ENCODE peak calls at places on chromosomes 6 and 20, in five cellular contexts. S, W, B, G and X are unnamed samples. For H3K4me1, the result is how much of the 10 kb centered on the place peaks cover.

GRCh38 chr20:1336699-1337387 is 7.9 kb upstream of the SDCBP2 start:
- DNase-seq in S (no peak), W (no peak), B (no peak), G (no peak), X (no peak)

GRCh38 chr6:40390144-40390800 is 196.9 kb downstream of the LRFN2 start:
- DNase-seq in S (no peak), W (no peak), B (no peak), G (no peak), X (no peak)

GRCh38 chr20:62743777-62744317 is 35.2 kb downstream of the NTSR1 start:
- DNase-seq in S (no peak), W (no peak), B (no peak), G (no peak), X (no peak)

GRCh38 chr6:74735304-74735703 is 470.5 kb downstream of the COL12A1 start:
- DNase-seq in S (no peak), W (no peak), B (no peak), G (no peak), X (peak)

GRCh38 chr6:141139461-141139860 is 993.3 kb upstream of the GJE1 start:
- DNase-seq in S (no peak), W (no peak), B (no peak), G (no peak), X (no peak)

GRCh38 chr6:37550436-37550835 is 50.7 kb upstream of the CCDC167 start:
- DNase-seq in S (no peak), W (no peak), B (no peak), G (no peak), X (peak)

GRCh38 chr6:131015192-131015591 is 47.9 kb downstream of the EPB41L2 start:
- DNase-seq in S (no peak), W (no peak), B (no peak), G (no peak), X (no peak)

GRCh38 chr6:51528556-51528955 is 558.9 kb downstream of the PKHD1 start:
- DNase-seq in S (no peak), W (no peak), B (no peak), G (no peak), X (no peak)

GRCh38 chr6:107768044-107768443 is 56.1 kb downstream of the SCML4 start:
- DNase-seq in S (no peak), W (no peak), B (no peak), G (no peak), X (no peak)

GRCh38 chr20:3452127-3452526 is 18.7 kb upstream of the ATRN start:
- DNase-seq in S (no peak), W (no peak), B (no peak), G (no peak), X (no peak)

GRCh38 chr6:10381133-10381829 is 33.6 kb downstream of the TFAP2A start:
- DNase-seq in S (peak), W (no peak), B (no peak), G (no peak), X (no peak)

GRCh38 chr6:10382322-10382721 is 32.6 kb downstream of the TFAP2A start:
- DNase-seq in S (no peak), W (no peak), B (no peak), G (no peak), X (no peak)

GRCh38 chr6:10383312-10384063 is 31.4 kb downstream of the TFAP2A start:
- DNase-seq in S (peak), W (no peak), B (no peak), G (no peak), X (no peak)

GRCh38 chr6:10382728-10383127 is 32.1 kb downstream of the TFAP2A start:
- DNase-seq in S (no peak), W (no peak), B (no peak), G (no peak), X (no peak)

DNA sequence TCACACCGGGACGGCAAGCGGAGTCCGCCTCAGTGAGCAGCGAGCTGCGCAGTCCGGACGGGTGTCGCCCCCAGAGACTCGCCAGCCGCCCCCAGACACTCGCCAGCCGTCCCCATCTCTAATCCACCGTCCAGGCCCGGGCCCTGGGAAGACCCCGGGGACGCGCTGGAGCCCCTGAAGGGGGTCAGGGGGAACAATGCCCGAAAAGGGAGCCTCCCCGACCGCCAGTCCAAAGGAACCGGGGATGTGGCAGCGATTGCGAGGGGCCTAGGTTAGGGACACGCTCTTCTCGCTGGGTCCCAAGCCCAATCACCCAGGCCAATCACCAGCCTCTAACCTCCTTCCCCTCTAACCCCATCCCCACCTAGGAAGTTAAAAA is 33.1 kb downstream of the TFAP2A start:
- DNase-seq in S (no peak), W (no peak), B (no peak), G (no peak), X (no peak)
- TF ChIP-seq SMC3 in S (no peak), W (no peak), B (no peak), G (no peak), X (no peak)

GRCh38 chr20:37903317-37904007 is 535 bp downstream of the VSTM2L start:
- DNase-seq in S (peak), W (no peak), B (peak), G (no peak), X (no peak)
- H3K4me1 ChIP-seq in S (under half), W (under half), B (under half), G (under half), X (under half)

GRCh38 chr20:57479196-57479595 is 45.7 kb downstream of the CTCFL start:
- DNase-seq in S (no peak), W (no peak), B (no peak), G (no peak), X (no peak)
- TF ChIP-seq SMC3 in S (no peak), W (no peak), B (no peak), G (no peak), X (no peak)

DNA sequence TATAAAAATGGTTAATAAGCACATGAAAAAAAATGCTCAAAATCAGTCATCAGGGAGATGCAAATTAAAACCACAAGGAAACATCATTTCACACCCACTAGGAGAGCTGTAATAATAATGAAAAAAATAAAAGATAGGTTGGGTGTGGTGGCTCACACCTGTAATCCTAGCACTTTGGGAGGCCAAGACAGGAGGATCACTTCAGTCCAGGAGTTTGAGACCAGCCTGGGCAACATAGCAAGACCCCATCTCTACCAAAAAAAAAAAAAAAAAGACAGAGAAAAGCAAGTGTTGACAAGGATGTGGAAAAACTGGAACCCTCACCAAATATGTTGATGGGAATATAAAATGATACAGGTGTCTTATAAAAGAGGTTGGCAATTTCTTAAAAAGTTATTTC is 3.0 kb upstream of the MYLK4 start:
- DNase-seq in S (no peak), W (no peak), B (no peak), G (no peak), X (no peak)
- H3K4me1 ChIP-seq in S (under half), W (under half), B (under half), G (under half), X (under half)

GRCh38 chr6:149273318-149273717 is 44.2 kb upstream of the TAB2 start:
- DNase-seq in S (no peak), W (no peak), B (no peak), G (no peak), X (no peak)

GRCh38 chr6:149268146-149268545 is 49.4 kb upstream of the TAB2 start:
- DNase-seq in S (no peak), W (no peak), B (no peak), G (no peak), X (no peak)

GRCh38 chr6:149268768-149269167 is 48.7 kb upstream of the TAB2 start:
- DNase-seq in S (no peak), W (no peak), B (no peak), G (no peak), X (peak)

GRCh38 chr6:149275621-149276020 is 41.9 kb upstream of the TAB2 start:
- DNase-seq in S (no peak), W (no peak), B (no peak), G (no peak), X (no peak)

DNA sequence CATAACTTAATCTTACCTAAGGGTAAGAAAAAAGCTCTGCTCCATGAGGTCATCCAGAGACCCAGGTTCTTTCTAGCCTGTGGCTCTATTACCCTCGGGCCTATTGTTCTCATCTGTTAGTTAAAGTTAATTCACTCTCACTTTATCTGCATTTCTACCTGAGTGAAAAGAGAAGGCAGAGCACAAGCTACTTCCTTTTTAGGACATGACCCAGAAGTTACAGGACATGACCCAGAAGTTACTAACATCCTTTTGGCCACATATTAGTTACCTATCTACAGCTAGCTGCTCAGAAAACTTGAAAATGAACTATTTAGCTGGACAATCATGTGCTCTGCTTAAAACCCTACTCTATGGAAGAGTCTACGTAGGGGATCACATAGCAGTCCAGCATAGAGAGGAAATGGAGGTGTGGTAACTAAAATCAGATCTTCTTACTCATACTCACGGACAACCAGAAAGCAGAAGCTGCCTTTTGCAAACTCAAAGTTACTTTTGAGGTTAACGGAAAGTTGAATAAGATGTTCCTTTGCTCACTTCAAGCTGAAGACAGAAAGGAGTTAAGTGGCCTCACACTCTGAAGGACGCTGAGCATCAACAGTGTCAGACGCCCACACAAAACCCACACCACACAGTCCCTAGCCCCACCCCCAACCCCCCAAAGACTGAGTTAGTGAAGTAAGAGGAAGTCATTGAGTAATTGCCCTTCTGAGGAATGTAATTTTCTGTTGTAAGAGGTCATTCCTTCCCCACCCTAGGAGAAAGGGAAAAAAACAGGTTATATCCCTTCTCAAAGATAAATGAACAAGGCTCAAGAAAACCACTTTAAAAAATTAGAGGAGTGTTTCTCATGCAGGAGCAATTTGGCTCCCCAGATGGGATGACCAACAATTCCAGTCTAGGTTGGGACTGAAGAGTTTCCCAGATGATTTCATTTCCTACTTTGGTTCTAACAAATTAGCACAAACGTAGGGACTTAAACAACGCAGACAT is 45.9 kb upstream of the TAB2 start:
- DNase-seq in S (no peak), W (no peak), B (no peak), G (peak), X (no peak)
- TF ChIP-seq SMC3 in S (no peak), W (no peak), B (no peak), G (no peak), X (no peak)

DNA sequence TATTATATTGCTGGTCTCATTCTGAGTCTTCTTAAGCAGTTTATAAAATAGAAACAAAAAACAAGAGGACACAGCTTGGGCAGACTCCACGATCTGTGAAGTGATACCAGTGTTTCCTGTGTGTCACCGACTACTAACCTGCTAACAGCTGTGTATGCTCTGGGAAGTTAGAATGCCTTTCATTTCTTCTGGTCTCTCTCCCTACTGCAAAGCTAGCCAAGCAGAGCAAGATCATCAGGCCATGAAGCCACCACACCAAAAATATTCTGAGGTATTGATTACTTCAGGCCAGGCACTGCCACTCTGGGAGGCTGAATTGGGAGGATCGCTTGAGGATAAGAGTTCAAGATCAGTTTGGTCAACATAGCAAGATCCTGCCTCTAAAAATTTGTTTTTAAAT is 46.9 kb upstream of the SMIM29 start:
- DNase-seq in S (no peak), W (no peak), B (no peak), G (peak), X (peak)
- H3K4me1 ChIP-seq in S (under half), W (under half), B (under half), G (under half), X (under half)

GRCh38 chr6:11598687-11599086 is 61.1 kb downstream of the TMEM170B start:
- DNase-seq in S (peak), W (peak), B (no peak), G (no peak), X (no peak)
- TF ChIP-seq SMC3 in S (no peak), W (no peak), B (no peak), G (no peak), X (no peak)

GRCh38 chr20:50428463-50428828 is 81.7 kb upstream of the PTPN1 start:
- DNase-seq in S (no peak), W (no peak), B (no peak), G (no peak), X (no peak)

GRCh38 chr20:50425076-50425475 is 85.1 kb upstream of the PTPN1 start:
- DNase-seq in S (peak), W (peak), B (peak), G (no peak), X (no peak)

GRCh38 chr20:50427740-50428462 is 82.3 kb upstream of the PTPN1 start:
- DNase-seq in S (no peak), W (no peak), B (no peak), G (no peak), X (no peak)

GRCh38 chr20:50429412-50429811 is 80.8 kb upstream of the PTPN1 start:
- DNase-seq in S (no peak), W (no peak), B (no peak), G (no peak), X (no peak)

GRCh38 chr20:50426865-50427739 is 83.1 kb upstream of the PTPN1 start:
- DNase-seq in S (no peak), W (no peak), B (no peak), G (no peak), X (no peak)
- H3K4me1 ChIP-seq in S (half or more), W (half or more), B (under half), G (under half), X (under half)

GRCh38 chr20:48767269-48767960 is 60.4 kb downstream of the PREX1 start:
- DNase-seq in S (no peak), W (no peak), B (no peak), G (no peak), X (no peak)
- TF ChIP-seq SMC3 in S (no peak), W (no peak), B (no peak), G (no peak), X (no peak)